ENCODE peak calls at places on chromosomes 7 and 10, in ten cellular contexts. U is tibial nerve; G is osteocyte; J is dorsolateral prefrontal cortex; O is colonic mucosa; B is transverse colon; Q is PC-9; M is fibroblast of lung; K is nephron progenitor cell; S is CD4-positive, alpha-beta T cell. V is an unnamed sample.

GRCh38 chr10:31129261-31129660 is 97.6 kb upstream of the ZNF438 start:
- DNase-seq in U (no peak), G (no peak), J (peak), O (peak), B (peak), Q (no peak), M (peak), K (no peak), S (no peak), V (peak)

GRCh38 chr10:34049887-34050286 is 715.4 kb upstream of the NRP1 start:
- DNase-seq in U (no peak), G (no peak), J (no peak), O (no peak), B (no peak), Q (peak), M (peak), K (no peak), S (no peak), V (no peak)

GRCh38 chr10:103199498-103199897 is 6.4 kb upstream of the NT5C2 start:
- DNase-seq in U (no peak), G (no peak), J (no peak), O (no peak), B (no peak), Q (no peak), M (no peak), K (no peak), S (no peak), V (no peak)

GRCh38 chr10:42476101-42476500 is 162.3 kb downstream of the ZNF33B start:
- DNase-seq in U (no peak), G (no peak), J (no peak), O (no peak), B (no peak), Q (no peak), M (no peak), K (no peak), S (no peak), V (no peak)

GRCh38 chr7:140033036-140033435 is 29.7 kb downstream of the PARP12 start:
- DNase-seq in U (no peak), G (peak), J (no peak), O (no peak), B (no peak), Q (no peak), M (peak), K (no peak), S (no peak), V (no peak)

GRCh38 chr10:10222288-10222945 is 795.3 kb upstream of the CELF2 start:
- DNase-seq in U (no peak), G (no peak), J (no peak), O (no peak), B (no peak), Q (no peak), M (peak), K (no peak), S (no peak), V (no peak)

GRCh38 chr7:94466516-94466915 is 43.1 kb upstream of the CASD1 start:
- DNase-seq in U (no peak), G (no peak), J (no peak), O (no peak), B (no peak), Q (no peak), M (no peak), K (no peak), S (no peak), V (no peak)

GRCh38 chr7:106818736-106819135 is 46.3 kb upstream of the PIK3CG start:
- DNase-seq in U (no peak), G (no peak), J (no peak), O (no peak), B (no peak), Q (no peak), M (peak), K (no peak), S (no peak), V (no peak)

GRCh38 chr10:95837368-95837776 is 70.4 kb upstream of the CC2D2B start:
- DNase-seq in U (no peak), G (no peak), J (no peak), O (no peak), B (no peak), Q (no peak), M (no peak), K (no peak), S (no peak), V (no peak)

GRCh38 chr10:124496620-124497019 is 35.0 kb downstream of the LHPP start:
- DNase-seq in U (no peak), G (no peak), J (no peak), O (no peak), B (no peak), Q (no peak), M (no peak), K (no peak), S (no peak), V (no peak)

GRCh38 chr7:83149466-83149865 is 13.2 kb downstream of the PCLO start:
- DNase-seq in U (no peak), G (no peak), J (no peak), O (no peak), B (no peak), Q (no peak), M (peak), K (no peak), S (no peak), V (no peak)

GRCh38 chr10:71046747-71047146 is 158.4 kb upstream of the PCBD1 start:
- DNase-seq in U (no peak), G (no peak), J (no peak), O (no peak), B (no peak), Q (no peak), M (no peak), K (no peak), S (no peak), V (no peak)

GRCh38 chr7:102208826-102209225 is 77.8 kb upstream of the SH2B2 start:
- DNase-seq in U (no peak), G (no peak), J (no peak), O (no peak), B (peak), Q (no peak), M (no peak), K (peak), S (no peak), V (no peak)

GRCh38 chr7:44548893-44549292 is 7.8 kb upstream of the NPC1L1 start:
- DNase-seq in U (no peak), G (no peak), J (no peak), O (no peak), B (no peak), Q (no peak), M (no peak), K (no peak), S (no peak), V (no peak)

GRCh38 chr10:63757067-63757466 is 235.9 kb downstream of the REEP3 start:
- DNase-seq in U (no peak), G (no peak), J (no peak), O (no peak), B (no peak), Q (no peak), M (no peak), K (no peak), S (no peak), V (no peak)

GRCh38 chr7:117124585-117125220 is 171.4 kb downstream of the ST7 start:
- DNase-seq in U (peak), G (peak), J (no peak), O (peak), B (peak), Q (peak), M (peak), K (no peak), S (peak), V (peak)

GRCh38 chr7:113831509-113831908 is 87.3 kb downstream of the PPP1R3A start:
- DNase-seq in U (no peak), G (no peak), J (no peak), O (no peak), B (no peak), Q (no peak), M (no peak), K (no peak), S (no peak), V (no peak)

GRCh38 chr7:24834150-24834798 is 77.0 kb upstream of the GSDME start:
- DNase-seq in U (no peak), G (no peak), J (no peak), O (no peak), B (peak), Q (no peak), M (no peak), K (no peak), S (no peak), V (no peak)

GRCh38 chr10:60031664-60032063 is 125.3 kb upstream of the CCDC6 start:
- DNase-seq in U (peak), G (no peak), J (no peak), O (no peak), B (no peak), Q (no peak), M (no peak), K (no peak), S (no peak), V (no peak)

GRCh38 chr7:94547128-94547527 is 37.5 kb downstream of the CASD1 start:
- DNase-seq in U (no peak), G (no peak), J (no peak), O (no peak), B (no peak), Q (no peak), M (no peak), K (no peak), S (no peak), V (no peak)

GRCh38 chr7:131602304-131602993 is 46.0 kb upstream of the PODXL start:
- DNase-seq in U (no peak), G (no peak), J (no peak), O (no peak), B (no peak), Q (no peak), M (peak), K (no peak), S (no peak), V (no peak)

GRCh38 chr10:91354166-91354565 is 56.0 kb upstream of the HECTD2 start:
- DNase-seq in U (no peak), G (no peak), J (no peak), O (no peak), B (no peak), Q (no peak), M (no peak), K (no peak), S (no peak), V (no peak)

GRCh38 chr10:14605231-14605925 is 169.3 kb downstream of the FAM107B start:
- DNase-seq in U (no peak), G (peak), J (no peak), O (no peak), B (no peak), Q (peak), M (peak), K (no peak), S (no peak), V (no peak)

GRCh38 chr10:111996103-111996502 is 187.5 kb downstream of the GPAM start:
- DNase-seq in U (no peak), G (no peak), J (no peak), O (no peak), B (no peak), Q (no peak), M (no peak), K (no peak), S (no peak), V (no peak)

GRCh38 chr7:118111347-118111746 is 72.6 kb upstream of the LSM8 start:
- DNase-seq in U (no peak), G (no peak), J (no peak), O (no peak), B (no peak), Q (no peak), M (no peak), K (no peak), S (no peak), V (no peak)

GRCh38 chr7:6446977-6447588 is 671 bp downstream of the DAGLB start:
- DNase-seq in U (peak), G (peak), J (peak), O (peak), B (peak), Q (peak), M (peak), K (peak), S (peak), V (peak)

GRCh38 chr7:148447221-148447845 is 143.2 kb upstream of the C7orf33 start:
- DNase-seq in U (no peak), G (no peak), J (no peak), O (no peak), B (no peak), Q (no peak), M (no peak), K (no peak), S (no peak), V (no peak)

GRCh38 chr10:69449841-69450240 is 1.4 kb upstream of the TSPAN15 start:
- DNase-seq in U (peak), G (no peak), J (peak), O (peak), B (peak), Q (peak), M (no peak), K (peak), S (peak), V (no peak)

GRCh38 chr7:100119701-100120517 is 475 bp downstream of the CNPY4 start:
- DNase-seq in U (peak), G (no peak), J (peak), O (peak), B (peak), Q (peak), M (peak), K (peak), S (peak), V (no peak)

GRCh38 chr10:121594076-121594475 is 4.2 kb downstream of the FGFR2 start:
- DNase-seq in U (no peak), G (no peak), J (peak), O (no peak), B (no peak), Q (no peak), M (no peak), K (no peak), S (no peak), V (no peak)

GRCh38 chr10:67705921-67706320 is 9.9 kb upstream of the CTNNA3 start:
- DNase-seq in U (no peak), G (no peak), J (no peak), O (no peak), B (no peak), Q (no peak), M (no peak), K (no peak), S (no peak), V (no peak)

GRCh38 chr10:72503241-72503640 is 122.6 kb downstream of the MICU1 start:
- DNase-seq in U (peak), G (no peak), J (no peak), O (no peak), B (no peak), Q (no peak), M (peak), K (no peak), S (no peak), V (no peak)

GRCh38 chr10:125084191-125085186 is 75.9 kb downstream of the CTBP2 start:
- DNase-seq in U (no peak), G (no peak), J (no peak), O (no peak), B (no peak), Q (peak), M (peak), K (no peak), S (no peak), V (no peak)

GRCh38 chr7:136883046-136883445 is 14.6 kb downstream of the CHRM2 start:
- DNase-seq in U (no peak), G (no peak), J (no peak), O (no peak), B (no peak), Q (no peak), M (peak), K (no peak), S (no peak), V (no peak)

GRCh38 chr7:129784437-129784782 is 168.3 kb downstream of the UBE2H start:
- DNase-seq in U (no peak), G (no peak), J (no peak), O (no peak), B (no peak), Q (no peak), M (no peak), K (no peak), S (no peak), V (no peak)

GRCh38 chr10:4687397-4687796 is 138.6 kb upstream of the AKR1E2 start:
- DNase-seq in U (no peak), G (no peak), J (no peak), O (no peak), B (no peak), Q (no peak), M (peak), K (no peak), S (no peak), V (no peak)

GRCh38 chr7:143490719-143491306 is 13.1 kb downstream of the TAS2R41 start:
- DNase-seq in U (peak), G (no peak), J (no peak), O (peak), B (no peak), Q (no peak), M (no peak), K (peak), S (no peak), V (no peak)
- TF ChIP-seq CTCF in U (peak), G (peak), J (no peak), O (peak), B (peak), Q (peak), M (peak), K (peak), S (no peak), V (no peak)

DNA sequence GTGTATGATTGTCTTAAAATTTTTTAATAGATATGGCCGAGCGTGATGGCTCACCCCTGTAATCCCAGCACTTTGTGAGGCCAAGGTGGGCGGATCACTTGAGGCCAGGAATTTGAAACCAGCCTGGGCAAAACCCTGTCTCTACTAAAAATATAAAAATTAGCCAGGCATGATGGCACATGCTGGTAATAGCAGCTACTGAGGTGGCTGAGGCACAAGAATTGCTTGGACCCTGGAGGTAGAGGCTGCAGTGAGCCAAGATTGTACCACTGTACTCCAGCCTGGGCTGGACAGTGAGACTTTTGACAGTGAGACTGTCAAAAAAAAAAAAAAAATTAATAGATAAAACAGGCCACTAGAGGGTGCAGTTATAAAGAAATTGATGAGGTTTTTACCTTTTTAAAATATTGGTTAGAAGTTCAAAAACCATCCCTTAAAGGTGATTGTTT is 20.5 kb downstream of the NOM1 start:
- DNase-seq in U (no peak), G (no peak), J (no peak), O (no peak), B (no peak), Q (no peak), M (no peak), K (no peak), S (no peak), V (no peak)
- TF ChIP-seq CTCF in U (no peak), G (peak), J (peak), O (no peak), B (peak), Q (peak), M (peak), K (peak), S (peak), V (no peak)

DNA sequence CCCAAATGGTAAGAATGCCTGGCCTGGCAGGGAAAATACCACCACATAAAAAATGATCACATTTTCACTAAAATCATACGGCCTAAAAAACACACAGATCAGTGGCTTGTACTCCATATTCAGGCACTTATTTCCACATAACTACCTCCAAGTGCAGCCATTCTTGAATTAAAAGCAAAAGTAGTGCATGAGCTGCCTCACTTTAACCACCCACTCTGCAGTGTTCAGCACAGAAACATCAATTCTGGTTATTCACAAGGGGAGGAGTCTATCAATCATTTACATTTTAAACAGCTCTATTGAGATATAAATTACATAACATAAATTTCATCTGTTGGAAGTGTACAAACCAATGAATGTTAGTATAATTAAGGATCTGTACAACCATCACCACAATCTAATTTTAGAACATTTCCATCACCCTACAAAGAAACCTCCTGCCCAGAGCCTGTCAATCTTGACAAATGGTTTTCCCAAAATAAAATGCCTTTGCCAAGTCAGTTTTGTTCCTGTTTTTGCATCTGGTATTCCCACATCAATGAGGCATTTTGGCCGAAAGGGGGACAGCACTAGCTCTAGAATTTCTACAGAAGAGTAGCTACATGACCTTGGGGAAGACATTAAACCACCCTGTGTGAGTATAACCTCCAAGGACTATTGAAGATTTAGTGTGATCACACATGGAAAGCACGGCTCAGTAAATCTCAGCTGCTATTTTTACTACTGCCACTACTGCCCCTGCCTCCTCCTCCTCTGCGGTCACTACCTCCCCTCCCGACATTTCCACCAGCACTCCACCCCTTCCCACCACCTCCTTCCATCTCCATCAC is 70.0 kb downstream of the GRB10 start:
- DNase-seq in U (no peak), G (no peak), J (no peak), O (no peak), B (no peak), Q (no peak), M (peak), K (no peak), S (no peak), V (no peak)
- TF ChIP-seq CTCF in U (no peak), G (no peak), J (no peak), O (no peak), B (no peak), Q (no peak), M (no peak), K (no peak), S (no peak), V (no peak)

DNA sequence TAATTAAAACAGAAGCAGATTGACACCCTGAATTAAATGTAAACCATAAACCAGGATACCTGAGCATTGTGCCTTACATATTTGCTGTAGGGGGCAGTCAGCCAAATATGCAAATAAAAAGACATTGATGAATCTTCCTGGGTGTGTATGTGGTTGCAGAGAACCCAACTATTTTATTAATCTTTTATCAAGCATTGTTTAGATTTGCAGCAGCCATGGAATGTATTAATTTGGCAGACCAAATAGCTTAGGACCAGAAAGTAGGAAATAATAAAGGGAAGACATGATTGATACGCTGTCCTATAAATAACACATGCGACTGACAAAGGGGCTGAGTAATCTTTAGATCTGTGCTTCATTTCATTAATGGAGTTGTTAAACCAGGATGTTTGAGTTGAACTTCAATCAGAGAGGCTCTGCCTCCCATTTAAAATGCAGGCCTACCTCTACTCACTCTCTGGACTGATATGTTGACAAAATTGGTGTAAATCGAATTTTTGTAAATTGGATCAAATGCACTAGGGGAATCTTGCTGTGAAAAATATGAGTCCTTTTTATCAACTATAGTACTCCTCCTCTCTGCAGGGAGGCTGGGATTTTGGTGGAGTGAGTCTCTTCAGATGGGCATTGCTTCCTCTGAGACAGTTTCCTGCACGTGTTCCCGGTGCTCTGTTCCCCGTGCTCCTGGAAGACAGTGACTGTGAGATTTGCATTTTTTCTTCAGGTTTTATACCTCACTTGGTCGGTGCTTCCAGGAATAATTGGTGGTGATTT is 11.8 kb downstream of the AUTS2 start:
- DNase-seq in U (no peak), G (no peak), J (no peak), O (no peak), B (no peak), Q (no peak), M (peak), K (no peak), S (no peak), V (no peak)
- TF ChIP-seq CTCF in U (no peak), G (no peak), J (no peak), O (no peak), B (no peak), Q (no peak), M (no peak), K (no peak), S (no peak), V (no peak)

GRCh38 chr10:132401396-132402168 is 4.6 kb downstream of the PWWP2B start:
- DNase-seq in U (no peak), G (no peak), J (no peak), O (peak), B (peak), Q (no peak), M (no peak), K (no peak), S (no peak), V (no peak)

GRCh38 chr10:132404169-132404880 is 7.3 kb downstream of the PWWP2B start:
- DNase-seq in U (no peak), G (no peak), J (no peak), O (no peak), B (no peak), Q (no peak), M (no peak), K (no peak), S (no peak), V (no peak)

GRCh38 chr10:132403511-132404168 is 6.6 kb downstream of the PWWP2B start:
- DNase-seq in U (no peak), G (no peak), J (no peak), O (no peak), B (no peak), Q (peak), M (no peak), K (no peak), S (no peak), V (no peak)

GRCh38 chr10:132400547-132401151 is 3.6 kb downstream of the PWWP2B start:
- DNase-seq in U (no peak), G (no peak), J (no peak), O (no peak), B (peak), Q (no peak), M (no peak), K (no peak), S (no peak), V (no peak)

GRCh38 chr10:132402781-132403241 is 5.8 kb downstream of the PWWP2B start:
- DNase-seq in U (no peak), G (no peak), J (no peak), O (no peak), B (no peak), Q (no peak), M (no peak), K (no peak), S (no peak), V (no peak)
- TF ChIP-seq CTCF in U (no peak), G (no peak), J (no peak), O (no peak), B (no peak), Q (no peak), M (no peak), K (no peak), S (no peak), V (no peak)